ENCODE peak calls at places on chromosomes 5 and 9, in nine cellular contexts. Q is SW480; O is stimulated activated naive CD4-positive, alpha-beta T cell; F is thyroid gland; W is nephron progenitor cell; A is Calu3; V is HEK293T; C is cardiac muscle cell; M is AG04450. P is an unnamed sample.

GRCh38 chr9:117034862-117035261 is 347.8 kb downstream of the TRIM32 start:
- DNase-seq in Q (peak), O (no peak), F (no peak), W (peak), A (no peak), V (peak), C (peak), M (no peak), P (no peak)

GRCh38 chr9:100587375-100587774 is 9.5 kb downstream of the CAVIN4 start:
- DNase-seq in Q (peak), O (no peak), F (no peak), W (no peak), A (peak), V (no peak), C (peak), M (no peak), P (no peak)

GRCh38 chr5:80153586-80154126 is 102.2 kb downstream of the SERINC5 start:
- DNase-seq in Q (peak), O (no peak), F (peak), W (no peak), A (peak), V (no peak), C (no peak), M (no peak), P (no peak)

GRCh38 chr9:130897848-130898551 is 1.4 kb upstream of the QRFP start:
- DNase-seq in Q (peak), O (no peak), F (peak), W (no peak), A (no peak), V (no peak), C (no peak), M (no peak), P (no peak)

GRCh38 chr9:95157491-95158151 is 159.9 kb downstream of the FANCC start:
- DNase-seq in Q (no peak), O (no peak), F (peak), W (no peak), A (no peak), V (no peak), C (peak), M (peak), P (no peak)

GRCh38 chr5:40278881-40279280 is 400.8 kb upstream of the PTGER4 start:
- DNase-seq in Q (no peak), O (no peak), F (no peak), W (no peak), A (no peak), V (no peak), C (no peak), M (no peak), P (no peak)

GRCh38 chr5:119411291-119411934 is 40.9 kb upstream of the HSD17B4 start:
- DNase-seq in Q (no peak), O (no peak), F (no peak), W (no peak), A (no peak), V (no peak), C (peak), M (no peak), P (no peak)

GRCh38 chr9:137460363-137461315 is 1.5 kb upstream of the NSMF start:
- DNase-seq in Q (no peak), O (no peak), F (no peak), W (no peak), A (no peak), V (no peak), C (no peak), M (no peak), P (no peak)

GRCh38 chr9:125646222-125647100 is 60.5 kb downstream of the MAPKAP1 start:
- DNase-seq in Q (no peak), O (no peak), F (no peak), W (no peak), A (no peak), V (no peak), C (peak), M (no peak), P (no peak)

GRCh38 chr5:1341863-1342262 is 3.0 kb downstream of the CLPTM1L start:
- DNase-seq in Q (no peak), O (no peak), F (no peak), W (no peak), A (no peak), V (no peak), C (no peak), M (no peak), P (no peak)

GRCh38 chr9:742104-742503 is 99.4 kb upstream of the DMRT1 start:
- DNase-seq in Q (no peak), O (no peak), F (no peak), W (no peak), A (no peak), V (no peak), C (no peak), M (no peak), P (no peak)

GRCh38 chr9:121498487-121499176 is 1.0 kb downstream of the GGTA1 start:
- DNase-seq in Q (peak), O (no peak), F (peak), W (peak), A (peak), V (peak), C (peak), M (no peak), P (no peak)

GRCh38 chr5:17132444-17133083 is 84.9 kb upstream of the BASP1 start:
- DNase-seq in Q (peak), O (no peak), F (no peak), W (no peak), A (no peak), V (peak), C (peak), M (no peak), P (no peak)

GRCh38 chr9:126630458-126631237 is 16.9 kb downstream of the LMX1B start:
- DNase-seq in Q (no peak), O (no peak), F (no peak), W (peak), A (no peak), V (no peak), C (no peak), M (no peak), P (no peak)

GRCh38 chr5:150640311-150641005 is at the start of gene SYNPO:
- DNase-seq in Q (peak), O (no peak), F (peak), W (no peak), A (peak), V (no peak), C (peak), M (peak), P (no peak)

GRCh38 chr5:153660919-153661318 is 170.4 kb downstream of the GRIA1 start:
- DNase-seq in Q (no peak), O (no peak), F (no peak), W (peak), A (no peak), V (peak), C (no peak), M (no peak), P (no peak)

GRCh38 chr5:15004506-15004905 is 132.9 kb upstream of the ANKH start:
- DNase-seq in Q (no peak), O (no peak), F (peak), W (no peak), A (no peak), V (no peak), C (no peak), M (no peak), P (no peak)

GRCh38 chr5:103498800-103499199 is 63.8 kb downstream of the NUDT12 start:
- DNase-seq in Q (no peak), O (no peak), F (no peak), W (no peak), A (no peak), V (no peak), C (no peak), M (no peak), P (no peak)

GRCh38 chr5:176180339-176180738 is 57.9 kb upstream of the SIMC1 start:
- DNase-seq in Q (no peak), O (no peak), F (no peak), W (no peak), A (no peak), V (no peak), C (no peak), M (no peak), P (no peak)

GRCh38 chr9:134307674-134308638 is 18.3 kb upstream of the RXRA start:
- DNase-seq in Q (no peak), O (no peak), F (no peak), W (peak), A (no peak), V (no peak), C (no peak), M (no peak), P (no peak)